ENCODE peak calls at places on chromosome 22, in four cellular contexts. One of them, this sample, is unnamed.

GRCh38 chr22:28497188-28497587 is 182.5 kb downstream of the TTC28 start:
- DNase-seq in activated CD8-positive, alpha-beta T cell treated with anti-CD3 and anti-CD28 coated beads for 36 hours: no peak
- DNase-seq in AG09319: no peak
- DNase-seq in MM.1S: no peak
- DNase-seq in this sample: no peak

GRCh38 chr22:47474895-47475294 is 712.4 kb downstream of the TBC1D22A start:
- DNase-seq in activated CD8-positive, alpha-beta T cell treated with anti-CD3 and anti-CD28 coated beads for 36 hours: no peak
- DNase-seq in AG09319: no peak
- DNase-seq in MM.1S: no peak
- DNase-seq in this sample: no peak

GRCh38 chr22:21827628-21828267 is 39.7 kb downstream of the MAPK1 start:
- DNase-seq in activated CD8-positive, alpha-beta T cell treated with anti-CD3 and anti-CD28 coated beads for 36 hours: no peak
- DNase-seq in AG09319: no peak
- DNase-seq in MM.1S: no peak
- DNase-seq in this sample: no peak

GRCh38 chr22:47392729-47393128 is 630.3 kb downstream of the TBC1D22A start:
- DNase-seq in activated CD8-positive, alpha-beta T cell treated with anti-CD3 and anti-CD28 coated beads for 36 hours: no peak
- DNase-seq in AG09319: no peak
- DNase-seq in MM.1S: no peak
- DNase-seq in this sample: no peak

GRCh38 chr22:29344137-29344536 is 28.6 kb upstream of the RASL10A start:
- DNase-seq in activated CD8-positive, alpha-beta T cell treated with anti-CD3 and anti-CD28 coated beads for 36 hours: no peak
- DNase-seq in AG09319: peak
- DNase-seq in MM.1S: no peak
- DNase-seq in this sample: no peak

GRCh38 chr22:40920526-40920925 is 30.7 kb upstream of the RBX1 start:
- DNase-seq in activated CD8-positive, alpha-beta T cell treated with anti-CD3 and anti-CD28 coated beads for 36 hours: no peak
- DNase-seq in AG09319: no peak
- DNase-seq in MM.1S: no peak
- DNase-seq in this sample: no peak

GRCh38 chr22:20131593-20131855 is at the start of gene ZDHHC8:
- DNase-seq in activated CD8-positive, alpha-beta T cell treated with anti-CD3 and anti-CD28 coated beads for 36 hours: peak
- DNase-seq in AG09319: no peak
- DNase-seq in MM.1S: no peak
- DNase-seq in this sample: peak

GRCh38 chr22:28574159-28574788 is 105.4 kb downstream of the TTC28 start:
- DNase-seq in activated CD8-positive, alpha-beta T cell treated with anti-CD3 and anti-CD28 coated beads for 36 hours: no peak
- DNase-seq in AG09319: no peak
- DNase-seq in MM.1S: no peak
- DNase-seq in this sample: no peak

GRCh38 chr22:43432883-43433415 is 21.1 kb downstream of the MPPED1 start:
- DNase-seq in activated CD8-positive, alpha-beta T cell treated with anti-CD3 and anti-CD28 coated beads for 36 hours: no peak
- DNase-seq in AG09319: no peak
- DNase-seq in MM.1S: no peak
- DNase-seq in this sample: no peak

GRCh38 chr22:18970180-18970947 is 34.3 kb upstream of the PRODH start:
- DNase-seq in activated CD8-positive, alpha-beta T cell treated with anti-CD3 and anti-CD28 coated beads for 36 hours: no peak
- DNase-seq in AG09319: no peak
- DNase-seq in MM.1S: no peak
- DNase-seq in this sample: no peak

GRCh38 chr22:33519140-33519973 is 400.9 kb downstream of the LARGE1 start:
- DNase-seq in activated CD8-positive, alpha-beta T cell treated with anti-CD3 and anti-CD28 coated beads for 36 hours: peak
- DNase-seq in AG09319: peak
- DNase-seq in MM.1S: peak
- DNase-seq in this sample: peak

GRCh38 chr22:20571531-20572007 is 64.2 kb downstream of the MED15 start:
- DNase-seq in activated CD8-positive, alpha-beta T cell treated with anti-CD3 and anti-CD28 coated beads for 36 hours: peak
- DNase-seq in AG09319: no peak
- DNase-seq in MM.1S: peak
- DNase-seq in this sample: peak

GRCh38 chr22:21593406-21594232 is 26.1 kb downstream of the UBE2L3 start:
- DNase-seq in activated CD8-positive, alpha-beta T cell treated with anti-CD3 and anti-CD28 coated beads for 36 hours: no peak
- DNase-seq in AG09319: no peak
- DNase-seq in MM.1S: no peak
- DNase-seq in this sample: no peak

GRCh38 chr22:22076361-22076760 is 93.8 kb upstream of the TOP3B start:
- DNase-seq in activated CD8-positive, alpha-beta T cell treated with anti-CD3 and anti-CD28 coated beads for 36 hours: no peak
- DNase-seq in AG09319: no peak
- DNase-seq in MM.1S: no peak
- DNase-seq in this sample: no peak

GRCh38 chr22:41216984-41217383 is 11.9 kb downstream of the L3MBTL2 start:
- DNase-seq in activated CD8-positive, alpha-beta T cell treated with anti-CD3 and anti-CD28 coated beads for 36 hours: no peak
- DNase-seq in AG09319: no peak
- DNase-seq in MM.1S: no peak
- DNase-seq in this sample: no peak

GRCh38 chr22:19429950-19430889 is 1.3 kb downstream of the HIRA start:
- DNase-seq in activated CD8-positive, alpha-beta T cell treated with anti-CD3 and anti-CD28 coated beads for 36 hours: peak
- DNase-seq in AG09319: no peak
- DNase-seq in MM.1S: peak
- DNase-seq in this sample: peak

GRCh38 chr22:48925450-48925849 is 902.2 kb downstream of the BRD1 start:
- DNase-seq in activated CD8-positive, alpha-beta T cell treated with anti-CD3 and anti-CD28 coated beads for 36 hours: no peak
- DNase-seq in AG09319: no peak
- DNase-seq in MM.1S: no peak
- DNase-seq in this sample: no peak

GRCh38 chr22:19085233-19086043 is 36.8 kb downstream of the DGCR2 start:
- DNase-seq in activated CD8-positive, alpha-beta T cell treated with anti-CD3 and anti-CD28 coated beads for 36 hours: no peak
- DNase-seq in AG09319: no peak
- DNase-seq in MM.1S: peak
- DNase-seq in this sample: peak

GRCh38 chr22:22109693-22110466 is 127.3 kb upstream of the TOP3B start:
- DNase-seq in activated CD8-positive, alpha-beta T cell treated with anti-CD3 and anti-CD28 coated beads for 36 hours: no peak
- DNase-seq in AG09319: no peak
- DNase-seq in MM.1S: no peak
- DNase-seq in this sample: no peak

GRCh38 chr22:48084041-48084748 is 1321.7 kb downstream of the TBC1D22A start:
- DNase-seq in activated CD8-positive, alpha-beta T cell treated with anti-CD3 and anti-CD28 coated beads for 36 hours: peak
- DNase-seq in AG09319: no peak
- DNase-seq in MM.1S: peak
- DNase-seq in this sample: peak

GRCh38 chr22:49243965-49244364 is 583.7 kb downstream of the BRD1 start:
- DNase-seq in activated CD8-positive, alpha-beta T cell treated with anti-CD3 and anti-CD28 coated beads for 36 hours: no peak
- DNase-seq in AG09319: no peak
- DNase-seq in MM.1S: no peak
- DNase-seq in this sample: no peak

GRCh38 chr22:18947905-18948304 is 11.8 kb upstream of the PRODH start:
- DNase-seq in activated CD8-positive, alpha-beta T cell treated with anti-CD3 and anti-CD28 coated beads for 36 hours: no peak
- DNase-seq in AG09319: no peak
- DNase-seq in MM.1S: no peak
- DNase-seq in this sample: no peak

GRCh38 chr22:28208036-28208435 is 289.0 kb upstream of the PITPNB start:
- DNase-seq in activated CD8-positive, alpha-beta T cell treated with anti-CD3 and anti-CD28 coated beads for 36 hours: no peak
- DNase-seq in AG09319: no peak
- DNase-seq in MM.1S: no peak
- DNase-seq in this sample: no peak

GRCh38 chr22:23180301-23180892 is at the start of gene BCR:
- DNase-seq in activated CD8-positive, alpha-beta T cell treated with anti-CD3 and anti-CD28 coated beads for 36 hours: peak
- DNase-seq in AG09319: peak
- DNase-seq in MM.1S: peak
- DNase-seq in this sample: peak

GRCh38 chr22:42079319-42080251 is at the start of gene SMDT1:
- DNase-seq in activated CD8-positive, alpha-beta T cell treated with anti-CD3 and anti-CD28 coated beads for 36 hours: peak
- DNase-seq in AG09319: peak
- DNase-seq in MM.1S: peak
- DNase-seq in this sample: peak

GRCh38 chr22:20509344-20510047 is 2.1 kb downstream of the MED15 start:
- DNase-seq in activated CD8-positive, alpha-beta T cell treated with anti-CD3 and anti-CD28 coated beads for 36 hours: peak
- DNase-seq in AG09319: peak
- DNase-seq in MM.1S: peak
- DNase-seq in this sample: no peak

GRCh38 chr22:42313804-42314581 is 43.5 kb upstream of the TCF20 start:
- DNase-seq in activated CD8-positive, alpha-beta T cell treated with anti-CD3 and anti-CD28 coated beads for 36 hours: peak
- DNase-seq in AG09319: no peak
- DNase-seq in MM.1S: peak
- DNase-seq in this sample: peak

GRCh38 chr22:33680632-33681031 is 239.6 kb downstream of the LARGE1 start:
- DNase-seq in activated CD8-positive, alpha-beta T cell treated with anti-CD3 and anti-CD28 coated beads for 36 hours: no peak
- DNase-seq in AG09319: no peak
- DNase-seq in MM.1S: no peak
- DNase-seq in this sample: no peak

GRCh38 chr22:21726650-21727049 is 8.9 kb downstream of the YPEL1 start:
- DNase-seq in activated CD8-positive, alpha-beta T cell treated with anti-CD3 and anti-CD28 coated beads for 36 hours: peak
- DNase-seq in AG09319: no peak
- DNase-seq in MM.1S: peak
- DNase-seq in this sample: peak

GRCh38 chr22:30821381-30821780 is 126.7 kb downstream of the OSBP2 start:
- DNase-seq in activated CD8-positive, alpha-beta T cell treated with anti-CD3 and anti-CD28 coated beads for 36 hours: no peak
- DNase-seq in AG09319: no peak
- DNase-seq in MM.1S: no peak
- DNase-seq in this sample: no peak

GRCh38 chr22:30824096-30824495 is 129.4 kb downstream of the OSBP2 start:
- DNase-seq in activated CD8-positive, alpha-beta T cell treated with anti-CD3 and anti-CD28 coated beads for 36 hours: no peak
- DNase-seq in AG09319: no peak
- DNase-seq in MM.1S: no peak
- DNase-seq in this sample: no peak

GRCh38 chr22:30822216-30823014 is 127.7 kb downstream of the OSBP2 start:
- DNase-seq in activated CD8-positive, alpha-beta T cell treated with anti-CD3 and anti-CD28 coated beads for 36 hours: peak
- DNase-seq in AG09319: no peak
- DNase-seq in MM.1S: no peak
- DNase-seq in this sample: no peak

GRCh38 chr22:30821863-30822215 is 127.2 kb downstream of the OSBP2 start:
- DNase-seq in activated CD8-positive, alpha-beta T cell treated with anti-CD3 and anti-CD28 coated beads for 36 hours: no peak
- DNase-seq in AG09319: no peak
- DNase-seq in MM.1S: no peak
- DNase-seq in this sample: no peak

DNA sequence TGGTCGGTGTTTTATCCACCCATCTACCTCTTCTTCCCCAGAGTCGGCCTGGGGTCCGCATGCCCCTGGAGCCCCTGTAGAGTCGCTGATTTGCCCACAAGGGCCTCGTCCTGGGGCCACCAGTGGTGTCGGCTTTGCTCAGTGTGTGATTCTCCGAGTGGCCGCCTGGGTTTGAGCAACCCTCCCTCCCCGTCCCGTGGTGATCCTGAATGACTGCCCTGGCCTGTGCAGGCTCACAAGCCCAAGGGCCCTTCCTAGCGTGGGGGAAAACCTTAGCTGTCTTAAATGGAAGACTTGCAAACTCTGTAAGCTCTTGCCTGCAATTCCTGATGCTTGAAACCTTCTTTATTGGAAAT is 128.3 kb downstream of the OSBP2 start:
- DNase-seq in activated CD8-positive, alpha-beta T cell treated with anti-CD3 and anti-CD28 coated beads for 36 hours: peak
- DNase-seq in AG09319: no peak
- DNase-seq in MM.1S: no peak
- DNase-seq in this sample: no peak
- TF ChIP-seq CTCF in activated CD8-positive, alpha-beta T cell treated with anti-CD3 and anti-CD28 coated beads for 36 hours: no peak
- TF ChIP-seq CTCF in AG09319: no peak
- TF ChIP-seq CTCF in MM.1S: no peak
- TF ChIP-seq CTCF in this sample: no peak

DNA sequence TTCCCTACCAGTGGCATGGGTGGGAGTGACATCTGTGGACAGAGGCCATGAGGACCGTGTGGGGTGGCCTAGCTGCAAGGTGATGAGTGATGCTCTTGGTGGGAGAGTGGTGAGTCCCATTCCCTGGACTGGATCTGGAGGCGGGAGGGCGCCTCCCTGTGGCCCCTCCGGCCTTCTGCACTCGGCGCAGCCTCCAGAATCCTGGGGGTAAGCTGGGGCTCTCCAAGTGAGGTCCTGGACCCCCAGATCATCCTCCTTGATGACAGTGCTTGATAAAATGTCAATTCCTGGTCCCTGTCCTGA is 32.3 kb upstream of the PRR5 start:
- DNase-seq in activated CD8-positive, alpha-beta T cell treated with anti-CD3 and anti-CD28 coated beads for 36 hours: peak
- DNase-seq in AG09319: no peak
- DNase-seq in MM.1S: no peak
- DNase-seq in this sample: no peak
- TF ChIP-seq CTCF in activated CD8-positive, alpha-beta T cell treated with anti-CD3 and anti-CD28 coated beads for 36 hours: peak
- TF ChIP-seq CTCF in AG09319: peak
- TF ChIP-seq CTCF in MM.1S: peak
- TF ChIP-seq CTCF in this sample: no peak

GRCh38 chr22:27152033-27152432 is 494.6 kb downstream of the MIAT start:
- DNase-seq in activated CD8-positive, alpha-beta T cell treated with anti-CD3 and anti-CD28 coated beads for 36 hours: no peak
- DNase-seq in AG09319: no peak
- DNase-seq in MM.1S: no peak
- DNase-seq in this sample: no peak

GRCh38 chr22:27150530-27150909 is 493.1 kb downstream of the MIAT start:
- DNase-seq in activated CD8-positive, alpha-beta T cell treated with anti-CD3 and anti-CD28 coated beads for 36 hours: no peak
- DNase-seq in AG09319: no peak
- DNase-seq in MM.1S: no peak
- DNase-seq in this sample: no peak

GRCh38 chr22:27149886-27150529 is 492.6 kb downstream of the MIAT start:
- DNase-seq in activated CD8-positive, alpha-beta T cell treated with anti-CD3 and anti-CD28 coated beads for 36 hours: no peak
- DNase-seq in AG09319: no peak
- DNase-seq in MM.1S: no peak
- DNase-seq in this sample: no peak

GRCh38 chr22:27152883-27153282 is 495.5 kb downstream of the MIAT start:
- DNase-seq in activated CD8-positive, alpha-beta T cell treated with anti-CD3 and anti-CD28 coated beads for 36 hours: no peak
- DNase-seq in AG09319: no peak
- DNase-seq in MM.1S: no peak
- DNase-seq in this sample: no peak

DNA sequence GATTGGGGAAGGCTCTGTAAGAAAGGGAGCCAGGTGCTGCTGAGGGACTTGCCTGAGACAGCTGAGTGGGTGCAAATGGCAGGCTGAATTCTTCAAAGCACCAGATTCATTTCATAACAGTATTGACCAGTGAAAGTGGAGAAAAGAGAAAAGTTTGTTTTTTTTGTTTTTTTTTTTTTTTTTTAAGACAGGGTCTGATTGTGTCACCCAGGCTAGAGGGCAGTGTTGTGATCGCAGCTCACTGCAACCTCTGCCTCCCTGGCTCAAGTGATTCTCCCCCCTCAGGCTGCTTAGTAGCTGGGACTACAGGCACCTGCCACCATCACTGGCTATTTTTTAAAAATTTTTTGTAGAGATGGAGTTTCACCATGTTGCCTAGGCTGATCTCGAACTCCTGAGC is 494.0 kb downstream of the MIAT start:
- DNase-seq in activated CD8-positive, alpha-beta T cell treated with anti-CD3 and anti-CD28 coated beads for 36 hours: no peak
- DNase-seq in AG09319: no peak
- DNase-seq in MM.1S: no peak
- DNase-seq in this sample: no peak
- TF ChIP-seq CTCF in activated CD8-positive, alpha-beta T cell treated with anti-CD3 and anti-CD28 coated beads for 36 hours: no peak
- TF ChIP-seq CTCF in AG09319: peak
- TF ChIP-seq CTCF in MM.1S: no peak
- TF ChIP-seq CTCF in this sample: no peak

DNA sequence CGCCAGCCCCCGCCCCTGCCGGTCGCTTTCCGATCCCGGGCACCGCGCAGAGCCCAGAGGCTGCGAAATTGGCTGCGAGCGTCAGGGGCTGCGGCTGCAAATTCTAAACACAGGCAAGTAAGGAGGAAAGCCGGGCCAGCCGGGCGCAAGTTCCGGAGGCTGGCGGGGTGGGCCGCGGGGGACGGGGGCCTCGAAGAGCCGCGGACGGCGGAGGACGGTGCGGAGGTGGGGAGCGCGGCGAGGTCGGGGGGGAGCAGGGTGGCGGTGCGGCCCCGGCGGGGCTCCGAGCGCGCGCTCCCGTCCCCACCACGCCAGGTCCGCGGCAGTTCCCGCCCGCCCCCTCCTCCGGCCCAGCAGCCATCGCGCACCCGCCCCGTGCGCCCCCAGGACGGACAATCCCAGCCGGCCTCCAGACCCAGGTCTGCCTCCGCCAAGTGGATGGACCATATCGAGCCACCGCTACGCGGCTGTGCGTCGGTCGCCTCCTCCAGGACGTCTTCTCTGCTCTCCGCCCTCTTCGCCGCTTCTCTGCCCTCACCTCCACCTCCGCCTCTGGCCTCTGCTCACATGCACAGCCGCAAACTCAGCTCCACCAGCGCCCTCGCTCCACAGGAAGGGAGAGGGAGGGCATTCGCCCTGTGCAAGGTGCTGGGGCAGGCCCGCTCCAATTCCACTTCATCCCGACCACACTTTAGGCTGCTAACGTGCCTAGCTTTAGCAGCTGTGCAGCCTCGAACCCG is 7.2 kb downstream of the ELFN2 start:
- DNase-seq in activated CD8-positive, alpha-beta T cell treated with anti-CD3 and anti-CD28 coated beads for 36 hours: peak
- DNase-seq in AG09319: no peak
- DNase-seq in MM.1S: peak
- DNase-seq in this sample: no peak
- TF ChIP-seq CTCF in activated CD8-positive, alpha-beta T cell treated with anti-CD3 and anti-CD28 coated beads for 36 hours: no peak
- TF ChIP-seq CTCF in AG09319: no peak
- TF ChIP-seq CTCF in MM.1S: no peak
- TF ChIP-seq CTCF in this sample: no peak

This sample was measured in GM10248.